ENCODE peak calls at places on chromosome 11, in eight cellular contexts. D is T-cell; H is activated T-cell treated with anti-CD3 and anti-CD28 coated beads for 1 hour; R is ELF-1; P is pancreas; K is cardiac fibroblast; F is PC-9; N is stimulated activated CD4-positive, alpha-beta T cell treated with anti-CD3 and anti-CD28 coated beads, Interleukin-1b, Interleukin-23, amount 100 ng/mL, for 24 hours. Q is an unnamed sample.

GRCh38 chr11:90204832-90205646 is 17.8 kb downstream of the CHORDC1 start:
- DNase-seq in D (no peak), H (no peak), R (peak; percentile 55), P (no peak), K (peak; percentile 77), F (peak; percentile 57), N (no peak), Q (no peak)

GRCh38 chr11:78380615-78381029 is 37.0 kb downstream of the GAB2 start:
- DNase-seq in D (no peak), H (no peak), R (no peak), P (no peak), K (peak; percentile 12), F (no peak), N (no peak), Q (no peak)

GRCh38 chr11:96012086-96012824 is 88.3 kb upstream of the MTMR2 start:
- DNase-seq in D (peak; percentile 43), H (peak; percentile 30), R (peak; percentile 86), P (no peak), K (peak; percentile 89), F (peak; percentile 65), N (no peak), Q (no peak)

GRCh38 chr11:75925785-75926164 is 110.8 kb downstream of the UVRAG start:
- DNase-seq in D (no peak), H (no peak), R (no peak), P (no peak), K (peak; percentile 72), F (no peak), N (no peak), Q (no peak)

GRCh38 chr11:113618360-113618759 is 87.7 kb downstream of the TMPRSS5 start:
- DNase-seq in D (no peak), H (no peak), R (no peak), P (no peak), K (peak; percentile 70), F (no peak), N (no peak), Q (no peak)

GRCh38 chr11:87972133-87972532 is 203.1 kb downstream of the RAB38 start:
- DNase-seq in D (no peak), H (no peak), R (no peak), P (no peak), K (no peak), F (no peak), N (no peak), Q (no peak)

GRCh38 chr11:58829736-58830135 is 14.8 kb downstream of the GLYATL2 start:
- DNase-seq in D (no peak), H (no peak), R (no peak), P (no peak), K (peak; percentile 35), F (peak; percentile 56), N (no peak), Q (no peak)

GRCh38 chr11:12179521-12179920 is 69.1 kb downstream of the MICAL2 start:
- DNase-seq in D (no peak), H (no peak), R (no peak), P (no peak), K (no peak), F (no peak), N (no peak), Q (no peak)

GRCh38 chr11:116162086-116162485 is 610.7 kb downstream of the BUD13 start:
- DNase-seq in D (no peak), H (no peak), R (no peak), P (no peak), K (no peak), F (no peak), N (no peak), Q (no peak)

GRCh38 chr11:113419426-113420003 is 31.9 kb downstream of the ANKK1 start:
- DNase-seq in D (no peak), H (no peak), R (no peak), P (no peak), K (no peak), F (no peak), N (no peak), Q (no peak)

GRCh38 chr11:10263929-10264328 is 30.1 kb downstream of the SBF2 start:
- DNase-seq in D (no peak), H (no peak), R (no peak), P (no peak), K (peak; percentile 50), F (no peak), N (no peak), Q (no peak)

GRCh38 chr11:86740628-86741488 is 59.5 kb upstream of the PRSS23 start:
- DNase-seq in D (no peak), H (no peak), R (peak; percentile 87), P (peak; percentile 38), K (peak; percentile 99), F (peak; percentile 96), N (no peak), Q (peak; percentile 93)

GRCh38 chr11:73308963-73309960 is 1.2 kb downstream of the ARHGEF17 start:
- DNase-seq in D (no peak), H (no peak), R (peak; percentile 96), P (peak; percentile 59), K (peak; percentile 98), F (peak; percentile 92), N (no peak), Q (peak; percentile 86)

GRCh38 chr11:57490456-57491248 is 24.9 kb downstream of the SLC43A1 start:
- DNase-seq in D (no peak), H (no peak), R (no peak), P (no peak), K (peak; percentile 51), F (no peak), N (no peak), Q (no peak)

GRCh38 chr11:86046111-86046510 is 22.8 kb downstream of the PICALM start:
- DNase-seq in D (no peak), H (no peak), R (no peak), P (no peak), K (peak; percentile 47), F (no peak), N (no peak), Q (no peak)

GRCh38 chr11:33000181-33000580 is 15.5 kb upstream of the DEPDC7 start:
- DNase-seq in D (no peak), H (no peak), R (no peak), P (no peak), K (peak; percentile 89), F (peak; percentile 67), N (no peak), Q (peak; percentile 40)

GRCh38 chr11:99069831-99070444 is 49.2 kb downstream of the CNTN5 start:
- DNase-seq in D (no peak), H (no peak), R (peak; percentile 86), P (no peak), K (peak; percentile 27), F (no peak), N (no peak), Q (peak; percentile 9)

GRCh38 chr11:17148536-17148935 is 59.2 kb downstream of the PIK3C2A start:
- DNase-seq in D (no peak), H (no peak), R (no peak), P (no peak), K (peak; percentile 53), F (no peak), N (no peak), Q (no peak)

GRCh38 chr11:86660011-86660595 is 12.3 kb downstream of the ME3 start:
- DNase-seq in D (no peak), H (no peak), R (no peak), P (no peak), K (peak; percentile 74), F (no peak), N (no peak), Q (no peak)

GRCh38 chr11:128915148-128915519 is 24.0 kb downstream of the KCNJ5 start:
- DNase-seq in D (no peak), H (no peak), R (no peak), P (no peak), K (no peak), F (no peak), N (no peak), Q (no peak)

GRCh38 chr11:123653997-123654565 is 343 bp downstream of the SCN3B start:
- DNase-seq in D (peak; percentile 21), H (no peak), R (peak; percentile 72), P (peak; percentile 62), K (peak; percentile 44), F (no peak), N (no peak), Q (no peak)

GRCh38 chr11:69087811-69088210 is 39.1 kb downstream of the TPCN2 start:
- DNase-seq in D (no peak), H (no peak), R (no peak), P (no peak), K (no peak), F (no peak), N (no peak), Q (no peak)

GRCh38 chr11:62142921-62143320 is 19.1 kb downstream of the INCENP start:
- DNase-seq in D (no peak), H (no peak), R (no peak), P (no peak), K (no peak), F (no peak), N (no peak), Q (no peak)

GRCh38 chr11:13117344-13117743 is 108.2 kb downstream of the RASSF10 start:
- DNase-seq in D (no peak), H (no peak), R (no peak), P (no peak), K (no peak), F (peak; percentile 64), N (no peak), Q (no peak)

GRCh38 chr11:114296190-114296978 is at the start of gene NNMT:
- DNase-seq in D (no peak), H (no peak), R (peak; percentile 30), P (peak; percentile 60), K (peak; percentile 98), F (no peak), N (no peak), Q (peak; percentile 62)

GRCh38 chr11:22711212-22711770 is 44.9 kb downstream of the GAS2 start:
- DNase-seq in D (no peak), H (no peak), R (peak; percentile 57), P (peak; percentile 25), K (no peak), F (no peak), N (no peak), Q (no peak)

GRCh38 chr11:121561240-121561639 is 108.5 kb upstream of the SORL1-AS1 start:
- DNase-seq in D (no peak), H (no peak), R (no peak), P (no peak), K (no peak), F (no peak), N (no peak), Q (no peak)

Q was measured in smooth muscle cell of the brain vasculature.